ENCODE peak calls at places on chromosomes 13 and 19, in nine cellular contexts. Z is esophagus squamous epithelium, N is thoracic aorta, W is tibial artery, L is fibroblast of pulmonary artery, Q is body of pancreas, V is stomach, E is sigmoid colon, O is GM12864. H is an unnamed sample.

GRCh38 chr13:21638319-21639282 is 32.3 kb upstream of the FGF9 start:
- DNase-seq in Z (no peak), N (no peak), W (no peak), L (peak), Q (peak), V (no peak), E (no peak), O (no peak), H (no peak)

GRCh38 chr13:41060723-41061074 is 610 bp upstream of the WBP4 start:
- DNase-seq in Z (peak), N (peak), W (peak), L (no peak), Q (peak), V (peak), E (peak), O (peak), H (peak)

GRCh38 chr13:49802410-49802809 is 9.9 kb upstream of the KPNA3 start:
- DNase-seq in Z (no peak), N (no peak), W (no peak), L (no peak), Q (no peak), V (no peak), E (no peak), O (no peak), H (no peak)

GRCh38 chr13:109146912-109147624 is 517.7 kb downstream of the MYO16 start:
- DNase-seq in Z (no peak), N (no peak), W (no peak), L (peak), Q (no peak), V (no peak), E (no peak), O (no peak), H (no peak)

GRCh38 chr19:5336195-5336965 is 4.2 kb downstream of the PTPRS start:
- DNase-seq in Z (no peak), N (no peak), W (no peak), L (no peak), Q (no peak), V (no peak), E (no peak), O (no peak), H (no peak)

GRCh38 chr13:114070098-114070799 is 62.2 kb downstream of the RASA3 start:
- DNase-seq in Z (no peak), N (no peak), W (peak), L (no peak), Q (no peak), V (no peak), E (peak), O (no peak), H (no peak)

GRCh38 chr19:47305309-47305751 is 4.3 kb upstream of the C5AR1 start:
- DNase-seq in Z (no peak), N (peak), W (peak), L (peak), Q (peak), V (peak), E (peak), O (peak), H (peak)

GRCh38 chr19:4064551-4065260 is 2.0 kb downstream of the ZBTB7A start:
- DNase-seq in Z (no peak), N (no peak), W (no peak), L (no peak), Q (peak), V (peak), E (peak), O (no peak), H (peak)

GRCh38 chr19:31354919-31355318 is 5.7 kb upstream of the TSHZ3 start:
- DNase-seq in Z (no peak), N (no peak), W (no peak), L (no peak), Q (no peak), V (no peak), E (no peak), O (no peak), H (no peak)

GRCh38 chr13:36904219-36904618 is 15.8 kb downstream of the SMAD9 start:
- DNase-seq in Z (no peak), N (no peak), W (no peak), L (no peak), Q (no peak), V (no peak), E (no peak), O (no peak), H (no peak)

DNA sequence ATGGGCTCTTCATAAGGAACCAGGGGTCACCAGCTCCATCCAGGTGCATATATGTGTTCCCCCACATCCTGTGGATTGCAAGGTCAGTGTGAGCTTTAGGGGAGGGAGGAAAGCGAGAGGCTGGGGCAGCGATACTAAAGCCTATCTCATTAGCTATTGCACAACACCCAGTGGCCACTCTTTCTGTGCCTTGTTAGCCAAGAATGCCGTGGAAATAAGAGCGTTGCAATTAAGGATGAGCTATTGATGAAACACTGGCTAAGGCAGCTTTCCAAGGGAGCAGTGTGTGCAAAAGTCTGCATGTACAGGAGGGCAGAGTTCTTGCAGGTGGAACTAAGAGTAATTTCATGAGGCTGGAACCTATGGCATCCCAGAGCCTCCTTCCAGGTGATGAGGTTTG is 17.6 kb downstream of the TNFSF11 start:
- DNase-seq in Z (no peak), N (no peak), W (no peak), L (no peak), Q (no peak), V (no peak), E (no peak), O (no peak), H (no peak)
- H3K4me3 ChIP-seq in Z (no peak), N (no peak), W (no peak), L (no peak), Q (no peak), V (no peak), E (no peak), O (no peak), H (no peak)

GRCh38 chr13:94552095-94552494 is 43.9 kb downstream of the TGDS start:
- DNase-seq in Z (no peak), N (no peak), W (no peak), L (no peak), Q (no peak), V (no peak), E (no peak), O (no peak), H (no peak)

GRCh38 chr13:94550030-94550738 is 45.8 kb downstream of the TGDS start:
- DNase-seq in Z (no peak), N (no peak), W (no peak), L (peak), Q (no peak), V (peak), E (no peak), O (no peak), H (peak)

GRCh38 chr13:94546071-94546839 is 49.7 kb downstream of the TGDS start:
- DNase-seq in Z (no peak), N (no peak), W (no peak), L (no peak), Q (no peak), V (no peak), E (no peak), O (no peak), H (no peak)

GRCh38 chr13:94548382-94549240 is 47.3 kb downstream of the TGDS start:
- DNase-seq in Z (no peak), N (peak), W (peak), L (peak), Q (peak), V (peak), E (peak), O (peak), H (no peak)

DNA sequence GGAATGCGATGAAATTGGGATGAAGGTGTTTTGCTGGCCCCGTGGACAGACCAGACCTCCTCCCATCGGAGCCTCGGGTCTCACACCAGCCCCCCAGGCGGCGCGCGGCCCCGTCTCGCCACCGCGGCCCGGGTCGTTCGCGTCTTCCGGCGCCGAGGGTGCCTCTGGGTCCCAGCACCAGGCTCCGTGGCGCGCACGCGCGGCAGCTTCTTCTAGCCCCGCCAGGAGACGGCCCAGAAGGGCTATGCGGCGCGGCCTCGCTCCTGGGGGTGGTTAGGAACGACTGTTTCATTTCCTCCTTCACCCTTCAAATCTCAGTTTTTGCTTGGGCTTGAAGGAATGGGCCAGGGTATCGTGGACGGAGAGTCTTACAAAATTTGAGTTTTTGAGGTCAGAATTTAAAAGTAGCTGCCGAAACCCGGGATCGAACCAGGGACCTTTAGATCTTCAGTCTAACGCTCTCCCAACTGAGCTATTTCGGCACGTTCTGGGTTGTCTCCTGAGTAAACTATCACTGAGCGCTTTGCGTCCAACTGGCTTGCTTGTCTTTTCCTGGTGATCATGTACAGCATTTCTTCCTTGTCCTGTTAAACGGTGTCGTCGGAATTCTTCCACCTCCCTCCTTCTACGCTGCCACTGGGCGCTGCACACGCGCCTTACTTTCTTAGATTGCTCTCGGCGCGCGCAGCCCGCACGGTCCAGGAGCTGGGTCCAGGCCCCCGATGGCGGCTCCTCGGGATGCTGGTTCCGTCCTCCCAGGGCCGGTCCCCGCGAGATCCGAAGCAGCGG is 46.5 kb downstream of the TGDS start:
- DNase-seq in Z (peak), N (peak), W (peak), L (peak), Q (peak), V (peak), E (peak), O (peak), H (peak)
- TF ChIP-seq CTCF in Z (no peak), N (no peak), W (peak), L (no peak), Q (no peak), V (no peak), E (no peak), O (no peak), H (no peak)

GRCh38 chr19:17937371-17937900 is 4.6 kb downstream of the CCDC124 start:
- DNase-seq in Z (no peak), N (no peak), W (no peak), L (no peak), Q (no peak), V (no peak), E (no peak), O (no peak), H (no peak)

GRCh38 chr19:17933414-17934129 is 757 bp downstream of the CCDC124 start:
- DNase-seq in Z (no peak), N (no peak), W (no peak), L (peak), Q (no peak), V (no peak), E (no peak), O (no peak), H (no peak)

GRCh38 chr19:17932485-17933338 is at the start of gene CCDC124:
- DNase-seq in Z (peak), N (peak), W (peak), L (peak), Q (peak), V (peak), E (peak), O (peak), H (peak)

GRCh38 chr19:17938092-17938845 is 5.5 kb downstream of the CCDC124 start:
- DNase-seq in Z (no peak), N (no peak), W (peak), L (peak), Q (peak), V (peak), E (peak), O (no peak), H (peak)

DNA sequence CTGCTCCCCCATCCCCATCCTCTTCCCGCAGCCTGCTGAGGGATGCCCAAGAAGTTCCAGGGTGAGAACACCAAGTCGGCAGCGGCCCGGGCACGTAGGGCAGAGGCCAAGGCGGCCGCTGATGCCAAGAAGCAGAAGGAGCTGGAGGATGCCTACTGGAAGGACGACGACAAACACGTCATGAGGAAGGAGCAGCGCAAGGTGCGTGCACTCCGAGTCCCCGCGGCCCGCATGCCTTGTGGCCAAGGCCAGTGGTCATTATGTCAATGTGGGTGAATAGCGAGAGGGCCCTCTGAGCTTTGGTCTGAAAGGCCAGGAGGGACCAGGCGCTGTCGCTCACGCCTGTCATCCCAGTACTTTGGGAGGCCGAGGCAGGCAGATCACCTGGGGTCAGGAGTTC is 3.6 kb downstream of the CCDC124 start:
- DNase-seq in Z (no peak), N (no peak), W (no peak), L (no peak), Q (no peak), V (no peak), E (no peak), O (no peak), H (no peak)
- H3K4me3 ChIP-seq in Z (no peak), N (no peak), W (no peak), L (no peak), Q (no peak), V (no peak), E (no peak), O (no peak), H (no peak)

DNA sequence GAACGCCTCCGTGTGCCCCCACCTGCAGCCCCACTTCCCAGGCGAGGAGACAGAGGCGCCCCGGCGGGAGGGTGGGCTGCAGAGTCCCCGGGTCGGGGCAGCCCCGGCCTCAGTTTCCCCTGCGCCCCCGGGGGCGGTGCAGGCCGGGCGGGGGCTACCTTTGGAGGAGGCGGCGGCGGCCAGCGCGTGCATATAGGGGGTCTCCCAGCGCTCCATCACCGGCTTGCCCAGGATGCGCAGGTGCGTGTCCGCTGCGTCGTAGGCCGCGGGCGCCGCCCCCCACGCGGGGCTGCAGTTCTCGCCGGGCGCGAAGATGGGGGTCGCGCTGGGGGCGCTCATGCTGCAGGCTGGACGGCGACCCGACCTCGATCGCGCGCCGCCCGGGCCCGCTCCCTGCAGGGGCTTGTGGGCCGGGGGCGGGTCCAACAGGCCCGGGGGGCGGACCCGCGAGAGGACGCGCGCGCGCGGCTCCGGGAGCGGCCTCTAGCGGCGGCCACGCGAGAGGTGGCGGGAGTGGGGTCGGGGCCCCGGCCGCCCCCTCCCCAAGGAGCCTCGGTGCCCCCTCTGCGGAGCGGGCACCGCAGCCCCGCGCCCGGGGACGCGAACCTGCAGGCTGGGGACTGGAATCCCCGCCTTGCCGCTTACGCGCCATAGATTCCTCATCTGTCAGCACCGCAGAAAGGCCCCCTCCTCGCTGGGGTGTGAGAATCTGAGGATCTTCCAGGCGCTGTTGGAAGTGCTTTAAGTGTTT is at the start of gene GAMT:
- DNase-seq in Z (no peak), N (no peak), W (no peak), L (peak), Q (peak), V (no peak), E (no peak), O (no peak), H (no peak)
- TF ChIP-seq CTCF in Z (peak), N (peak), W (peak), L (no peak), Q (peak), V (peak), E (peak), O (peak), H (peak)

DNA sequence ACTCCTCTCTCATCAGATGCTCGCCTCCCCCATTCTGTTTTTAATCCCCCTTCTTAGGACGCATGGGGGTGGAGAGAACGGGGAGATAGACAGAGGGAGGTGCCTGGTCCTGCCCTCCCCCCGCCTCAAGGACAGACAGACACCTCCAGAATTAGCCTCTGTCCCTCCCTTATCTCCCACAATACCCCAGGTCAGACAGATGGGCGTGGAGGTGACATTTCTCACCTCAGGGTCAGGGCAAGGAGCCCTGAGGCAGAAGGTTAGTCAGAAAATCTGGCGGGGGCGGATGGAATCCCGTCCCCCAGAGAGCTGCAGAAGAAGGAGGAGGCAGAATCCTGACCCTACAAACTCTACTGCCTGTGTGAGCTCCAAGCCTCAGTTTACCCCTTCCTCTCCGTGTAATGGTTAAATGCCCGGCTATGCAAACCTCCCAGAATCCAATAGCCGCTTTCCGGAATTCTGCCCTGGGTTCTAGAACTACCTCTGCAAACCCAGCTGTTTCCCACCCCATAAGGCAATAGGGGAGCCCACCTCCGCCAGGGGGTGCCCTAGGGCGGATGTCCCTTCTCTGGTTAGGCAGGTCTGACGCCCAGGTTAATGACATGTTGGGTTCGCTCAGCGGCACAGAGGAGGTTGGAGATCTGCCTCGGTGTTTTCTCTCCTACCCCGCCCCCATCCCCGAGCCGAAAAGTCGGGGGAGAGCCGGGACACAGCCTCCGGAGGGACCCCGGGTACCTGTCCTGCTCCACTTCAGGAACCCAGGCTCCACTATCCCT is 900 bp downstream of the PPP1R13L start:
- DNase-seq in Z (no peak), N (no peak), W (no peak), L (peak), Q (peak), V (peak), E (peak), O (no peak), H (peak)
- H3K4me3 ChIP-seq in Z (peak), N (peak), W (peak), L (peak), Q (peak), V (peak), E (peak), O (peak), H (peak)

DNA sequence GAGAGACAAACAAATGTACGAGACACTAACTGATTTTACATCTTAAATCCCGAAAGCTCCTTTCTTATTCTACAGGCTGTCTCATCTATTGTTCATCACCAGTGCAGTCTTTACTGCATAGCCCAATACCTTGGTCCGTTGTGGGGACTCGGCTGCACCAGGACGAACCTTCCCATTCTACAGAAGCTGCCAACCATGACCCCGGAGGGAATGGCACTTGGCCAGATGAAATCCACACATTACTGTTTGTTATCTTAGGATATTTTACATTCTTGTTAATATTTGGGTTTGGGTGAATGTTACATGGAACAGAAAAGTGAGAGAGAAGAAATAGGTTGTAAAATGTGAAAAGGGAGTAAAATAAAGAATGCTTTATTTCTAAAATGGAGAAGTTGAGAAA is 195.1 kb downstream of the RFC3 start:
- DNase-seq in Z (no peak), N (no peak), W (no peak), L (no peak), Q (no peak), V (no peak), E (no peak), O (no peak), H (no peak)
- TF ChIP-seq CTCF in Z (no peak), N (no peak), W (no peak), L (no peak), Q (no peak), V (no peak), E (no peak), O (no peak), H (no peak)

DNA sequence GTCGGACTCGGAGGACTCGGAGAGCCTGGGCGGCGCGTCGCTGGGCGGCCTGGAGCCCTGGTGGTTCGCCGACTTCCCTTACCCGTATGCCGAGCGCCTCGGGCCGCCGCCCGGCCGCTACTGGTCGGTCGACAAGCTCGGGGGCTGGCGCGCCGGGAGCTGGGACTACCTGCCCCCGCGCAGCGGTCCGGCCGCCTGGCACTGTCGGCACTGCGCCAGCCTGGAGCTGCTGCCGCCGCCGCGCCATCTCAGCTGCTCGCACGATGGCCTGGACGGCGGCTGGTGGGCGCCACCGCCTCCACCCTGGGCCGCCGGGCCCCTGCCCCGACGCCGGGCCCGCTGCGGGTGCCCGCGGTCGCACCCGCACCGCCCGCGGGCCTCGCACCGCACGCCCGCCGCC is 2.5 kb upstream of the GRWD1 start:
- DNase-seq in Z (no peak), N (no peak), W (no peak), L (no peak), Q (peak), V (peak), E (no peak), O (no peak), H (no peak)
- H3K4me3 ChIP-seq in Z (peak), N (peak), W (peak), L (no peak), Q (no peak), V (peak), E (peak), O (no peak), H (no peak)

GRCh38 chr19:21434967-21435544 is 38.1 kb downstream of the ZNF493 start:
- DNase-seq in Z (no peak), N (no peak), W (no peak), L (no peak), Q (no peak), V (no peak), E (no peak), O (no peak), H (no peak)
- TF ChIP-seq CTCF in Z (no peak), N (no peak), W (no peak), L (no peak), Q (no peak), V (no peak), E (no peak), O (no peak), H (no peak)

GRCh38 chr13:110266431-110266809 is 40.5 kb downstream of the COL4A1 start:
- DNase-seq in Z (no peak), N (no peak), W (no peak), L (no peak), Q (no peak), V (no peak), E (no peak), O (no peak), H (no peak)
- H3K4me3 ChIP-seq in Z (no peak), N (peak), W (peak), L (no peak), Q (no peak), V (no peak), E (no peak), O (no peak), H (no peak)